ENCODE peak calls at places on chromosomes 5 and 9, in eight cellular contexts. J is stimulated activated CD8-positive, alpha-beta memory T cell treated with anti-CD3 and anti-CD28 coated beads, Interleukin-4, amount 100 ng/mL, for 48 hours; T is naive B cell; D is left ventricle myocardium inferior; L is endothelial cell of umbilical vein; F is brain microvascular endothelial cell; C is right cardiac atrium; P is bronchial epithelial cell. V is an unnamed sample.

GRCh38 chr9:124272979-124273378 is 15.2 kb downstream of the NEK6 start:
- DNase-seq in J (no peak), T (no peak), D (no peak), L (no peak), F (no peak), C (no peak), P (no peak), V (no peak)

GRCh38 chr5:14125262-14125661 is 17.9 kb upstream of the TRIO start:
- DNase-seq in J (no peak), T (no peak), D (no peak), L (no peak), F (no peak), C (no peak), P (no peak), V (no peak)

GRCh38 chr9:27362447-27363210 is 65.7 kb upstream of the EQTN start:
- DNase-seq in J (no peak), T (no peak), D (no peak), L (no peak), F (no peak), C (no peak), P (peak), V (no peak)

GRCh38 chr5:849651-850301 is 1.0 kb downstream of the ZDHHC11 start:
- DNase-seq in J (no peak), T (no peak), D (peak), L (no peak), F (no peak), C (peak), P (no peak), V (no peak)

GRCh38 chr5:107985144-107985543 is 314.4 kb upstream of the EFNA5 start:
- DNase-seq in J (no peak), T (no peak), D (no peak), L (peak), F (no peak), C (peak), P (peak), V (no peak)

GRCh38 chr9:138047469-138048040 is 170.0 kb downstream of the CACNA1B start:
- DNase-seq in J (no peak), T (no peak), D (no peak), L (no peak), F (no peak), C (no peak), P (no peak), V (no peak)

GRCh38 chr5:172868436-172868923 is 34.4 kb downstream of the ERGIC1 start:
- DNase-seq in J (no peak), T (no peak), D (no peak), L (peak), F (peak), C (no peak), P (peak), V (peak)

GRCh38 chr5:97078958-97079357 is 63.5 kb downstream of the LIX1 start:
- DNase-seq in J (no peak), T (no peak), D (no peak), L (no peak), F (no peak), C (no peak), P (peak), V (peak)

GRCh38 chr9:81035171-81035570 is 654.2 kb downstream of the TLE1 start:
- DNase-seq in J (no peak), T (no peak), D (no peak), L (no peak), F (no peak), C (no peak), P (no peak), V (peak)

GRCh38 chr9:134548618-134549017 is 93.0 kb upstream of the COL5A1 start:
- DNase-seq in J (no peak), T (no peak), D (peak), L (no peak), F (no peak), C (no peak), P (no peak), V (no peak)

GRCh38 chr5:158546080-158546479 is 553.6 kb downstream of the EBF1 start:
- DNase-seq in J (no peak), T (no peak), D (no peak), L (no peak), F (no peak), C (no peak), P (no peak), V (no peak)